ENCODE peak calls at places on chromosomes 13 and 19, in six cellular contexts. D, L, N, I, E and S are unnamed samples.

GRCh38 chr13:42110410-42111155 is 62.1 kb downstream of the DGKH start:
- DNase-seq in D (peak), L (no peak), N (no peak), I (no peak), E (peak), S (no peak)

GRCh38 chr19:2282062-2282861 is at the start of gene PEAK3:
- DNase-seq in D (peak), L (no peak), N (no peak), I (no peak), E (peak), S (no peak)

GRCh38 chr19:2254052-2254872 is 2.0 kb downstream of the JSRP1 start:
- DNase-seq in D (peak), L (no peak), N (no peak), I (no peak), E (peak), S (no peak)

GRCh38 chr13:41648314-41648935 is 191.1 kb downstream of the RGCC start:
- DNase-seq in D (peak), L (no peak), N (no peak), I (no peak), E (no peak), S (no peak)

GRCh38 chr13:112845511-112846144 is 123.4 kb upstream of the MCF2L start:
- DNase-seq in D (no peak), L (no peak), N (no peak), I (no peak), E (no peak), S (no peak)

GRCh38 chr13:43286769-43287168 is 263.4 kb downstream of the DNAJC15 start:
- DNase-seq in D (no peak), L (no peak), N (no peak), I (no peak), E (no peak), S (no peak)

GRCh38 chr19:14333101-14333871 is 48.0 kb upstream of the ADGRE5 start:
- DNase-seq in D (no peak), L (no peak), N (no peak), I (no peak), E (peak), S (no peak)

GRCh38 chr19:41298327-41298964 is 11.5 kb upstream of the CCDC97 start:
- DNase-seq in D (peak), L (no peak), N (peak), I (no peak), E (peak), S (peak)

GRCh38 chr13:94323746-94324408 is 155.6 kb downstream of the DCT start:
- DNase-seq in D (no peak), L (no peak), N (peak), I (no peak), E (no peak), S (no peak)

GRCh38 chr19:1084024-1084868 is 10.9 kb downstream of the POLR2E start:
- DNase-seq in D (no peak), L (no peak), N (no peak), I (no peak), E (no peak), S (no peak)

GRCh38 chr13:23990443-23990842 is 93.1 kb upstream of the C1QTNF9B start:
- DNase-seq in D (no peak), L (no peak), N (no peak), I (no peak), E (no peak), S (no peak)

GRCh38 chr13:47463726-47464125 is 537.3 kb downstream of the SUCLA2 start:
- DNase-seq in D (peak), L (no peak), N (no peak), I (no peak), E (no peak), S (no peak)

GRCh38 chr19:19567391-19567790 is 29.3 kb downstream of the CILP2 start:
- DNase-seq in D (no peak), L (no peak), N (no peak), I (no peak), E (no peak), S (no peak)

GRCh38 chr13:114266241-114266640 is 15.2 kb upstream of the UPF3A start:
- DNase-seq in D (no peak), L (no peak), N (no peak), I (no peak), E (no peak), S (no peak)

GRCh38 chr19:54209058-54209747 is 8.5 kb downstream of the RPS9 start:
- DNase-seq in D (no peak), L (no peak), N (no peak), I (no peak), E (no peak), S (no peak)

GRCh38 chr13:69856331-69856730 is 251.3 kb upstream of the ATXN8OS start:
- DNase-seq in D (no peak), L (no peak), N (no peak), I (no peak), E (peak), S (no peak)

GRCh38 chr13:72662548-72662947 is 64.9 kb downstream of the MZT1 start:
- DNase-seq in D (no peak), L (no peak), N (no peak), I (no peak), E (no peak), S (no peak)

GRCh38 chr19:1173845-1174809 is at the start of gene SBNO2:
- DNase-seq in D (peak), L (peak), N (peak), I (peak), E (peak), S (peak)

DNA sequence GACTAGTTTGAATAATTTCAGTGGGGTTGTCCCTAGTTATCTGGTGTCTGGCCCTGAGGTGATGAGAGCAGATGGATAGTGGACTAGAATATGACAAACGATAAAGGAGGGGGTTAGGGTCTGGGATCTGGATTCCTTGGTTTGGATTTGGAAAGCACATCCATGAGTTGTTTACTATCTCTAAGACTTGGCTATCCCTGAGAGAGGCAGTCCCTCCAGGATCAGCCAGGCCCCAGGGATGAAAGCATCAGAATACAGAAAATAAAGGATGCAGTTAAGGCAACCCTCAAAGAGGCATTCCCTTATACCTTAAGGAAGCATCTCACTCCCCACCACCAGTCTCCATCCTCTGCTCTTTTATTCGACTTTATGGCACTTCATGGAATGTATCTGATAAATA is 230.7 kb downstream of the NHLRC3 start:
- DNase-seq in D (no peak), L (no peak), N (no peak), I (no peak), E (no peak), S (no peak)
- H3K27ac ChIP-seq in D (no peak), L (no peak), N (no peak), I (no peak), E (no peak), S (no peak)

GRCh38 chr19:48757089-48757675 is 1.9 kb downstream of the FGF21 start:
- DNase-seq in D (no peak), L (no peak), N (no peak), I (no peak), E (no peak), S (no peak)

GRCh38 chr19:48756686-48757085 is 1.4 kb downstream of the FGF21 start:
- DNase-seq in D (no peak), L (no peak), N (no peak), I (no peak), E (no peak), S (no peak)

GRCh38 chr19:48755787-48756674 is 707 bp downstream of the FGF21 start:
- DNase-seq in D (no peak), L (no peak), N (no peak), I (no peak), E (no peak), S (no peak)

GRCh38 chr19:48752511-48753365 is at the start of gene FUT1:
- DNase-seq in D (no peak), L (no peak), N (no peak), I (no peak), E (peak), S (no peak)

DNA sequence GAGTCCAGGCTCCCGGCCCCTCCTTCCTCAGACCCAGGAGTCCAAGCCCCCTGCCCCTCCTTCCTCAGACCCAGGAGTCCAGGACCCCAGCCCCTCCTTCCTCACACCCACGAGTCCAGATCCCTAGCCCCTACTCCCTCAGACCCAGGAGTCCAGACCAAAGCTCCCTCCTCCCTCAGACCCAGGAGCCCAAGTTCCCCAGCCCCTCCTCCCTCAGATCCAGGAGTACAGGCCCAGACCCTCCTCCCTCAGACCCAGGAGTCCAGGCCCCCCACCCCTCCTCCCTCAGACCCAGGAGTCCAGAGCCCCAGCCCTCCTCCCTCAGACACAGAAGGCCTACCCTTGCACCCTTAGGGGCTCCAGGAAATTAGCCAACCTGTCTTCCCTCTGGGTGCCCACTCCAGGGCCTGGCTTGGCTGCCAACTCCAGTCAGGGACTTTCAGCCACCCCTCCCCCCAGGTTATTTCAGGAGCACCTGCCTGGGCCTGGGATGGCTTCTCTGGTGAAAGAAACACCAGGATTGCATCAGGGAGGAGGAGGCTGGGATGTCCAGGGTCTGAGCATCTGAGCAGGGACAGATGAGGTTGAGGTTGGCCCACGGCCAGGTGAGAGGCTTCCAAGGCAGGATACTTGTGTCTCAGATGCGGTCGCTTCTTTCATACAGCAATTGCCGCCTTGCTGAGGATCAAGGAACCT is at the start of gene FGF21:
- DNase-seq in D (no peak), L (no peak), N (no peak), I (no peak), E (no peak), S (no peak)
- H3K27ac ChIP-seq in D (no peak), L (no peak), N (peak), I (no peak), E (no peak), S (no peak)

DNA sequence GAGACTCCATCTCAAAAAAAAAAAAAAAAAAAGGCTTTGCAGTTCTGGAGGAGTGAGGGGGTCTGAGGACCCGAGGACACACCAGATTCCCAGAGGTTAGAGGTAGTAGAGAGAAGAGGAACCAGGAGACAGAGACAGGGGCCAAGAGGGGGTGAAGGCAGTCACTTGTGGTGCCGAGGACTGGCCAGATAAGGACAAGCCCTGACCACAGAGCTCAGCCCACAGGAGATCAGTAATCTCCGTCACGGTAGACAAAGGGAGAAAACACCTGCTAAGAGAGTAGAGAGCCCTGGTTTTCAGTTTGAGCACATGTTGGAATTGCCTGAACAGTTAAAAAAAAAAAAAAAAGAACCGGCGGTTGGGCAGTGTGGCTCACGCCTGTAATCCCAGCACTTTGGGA is 1.7 kb upstream of the PRAM1 start:
- DNase-seq in D (no peak), L (no peak), N (no peak), I (no peak), E (no peak), S (no peak)
- H3K27ac ChIP-seq in D (no peak), L (no peak), N (no peak), I (no peak), E (no peak), S (no peak)

DNA sequence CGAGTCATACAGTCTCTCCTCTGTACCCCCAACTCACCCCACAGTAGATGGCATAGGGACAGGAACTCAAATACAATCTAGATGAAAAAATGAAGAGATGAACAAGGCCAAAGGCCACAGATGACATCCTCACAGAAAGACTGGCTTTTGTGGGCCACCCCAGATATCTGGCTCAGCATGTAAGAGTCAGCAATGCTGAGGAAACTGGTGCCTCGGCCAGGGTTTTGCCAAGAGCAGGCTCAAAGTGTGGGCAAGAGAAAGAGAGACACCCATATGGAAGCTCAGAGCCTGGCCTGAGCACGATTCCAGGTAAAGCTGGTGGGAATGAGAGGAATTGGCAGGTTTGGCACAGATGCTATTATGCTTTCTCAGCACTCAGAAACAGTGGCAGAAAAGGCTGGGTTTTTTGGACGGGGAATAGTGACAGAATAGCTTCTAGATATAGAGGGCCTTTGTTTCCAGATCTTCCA is 460.6 kb downstream of the FOXO1 start:
- DNase-seq in D (no peak), L (no peak), N (no peak), I (no peak), E (no peak), S (no peak)
- H3K27ac ChIP-seq in D (no peak), L (no peak), N (no peak), I (peak), E (no peak), S (peak)

DNA sequence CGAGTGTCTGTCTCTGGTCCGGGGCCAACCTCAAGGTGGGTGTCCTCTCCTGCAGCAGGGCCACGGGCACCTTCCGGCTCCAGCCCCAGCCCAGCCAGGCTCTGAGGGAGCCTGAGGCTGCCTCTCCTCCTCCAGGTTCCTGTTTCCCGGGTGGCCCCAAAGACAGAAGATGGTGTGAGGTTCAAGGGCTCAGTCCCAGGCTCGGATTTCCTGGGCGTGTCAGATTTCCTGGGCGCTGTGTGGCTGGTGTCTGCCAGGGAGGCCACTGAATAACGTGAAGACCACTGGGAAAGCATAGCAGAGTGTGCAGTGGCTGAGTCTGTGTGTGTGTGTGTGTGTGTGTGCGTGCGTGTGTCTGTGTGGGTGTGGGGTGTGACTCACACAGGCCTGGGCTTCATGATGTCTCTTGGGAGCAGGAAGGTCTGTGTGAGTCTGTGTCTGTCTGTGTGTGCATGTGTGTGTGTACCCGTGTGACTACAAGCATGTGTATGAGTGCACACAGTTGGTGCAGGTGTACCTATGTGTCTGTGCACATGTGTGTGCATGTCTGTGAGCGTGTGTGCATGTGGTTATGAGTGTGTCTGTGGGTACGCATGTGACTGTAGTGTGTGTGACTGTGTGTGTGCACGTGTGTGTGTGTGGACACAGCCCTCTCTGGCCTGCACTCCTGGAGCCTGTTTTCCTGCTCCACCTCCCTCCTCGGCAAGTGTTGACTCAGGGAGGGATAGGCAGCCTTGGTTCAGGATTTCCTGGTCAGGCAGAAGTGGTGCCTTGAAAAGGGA is 28.3 kb downstream of the CEBPA start:
- DNase-seq in D (peak), L (peak), N (no peak), I (no peak), E (no peak), S (no peak)
- H3K27ac ChIP-seq in D (no peak), L (no peak), N (no peak), I (no peak), E (no peak), S (no peak)

DNA sequence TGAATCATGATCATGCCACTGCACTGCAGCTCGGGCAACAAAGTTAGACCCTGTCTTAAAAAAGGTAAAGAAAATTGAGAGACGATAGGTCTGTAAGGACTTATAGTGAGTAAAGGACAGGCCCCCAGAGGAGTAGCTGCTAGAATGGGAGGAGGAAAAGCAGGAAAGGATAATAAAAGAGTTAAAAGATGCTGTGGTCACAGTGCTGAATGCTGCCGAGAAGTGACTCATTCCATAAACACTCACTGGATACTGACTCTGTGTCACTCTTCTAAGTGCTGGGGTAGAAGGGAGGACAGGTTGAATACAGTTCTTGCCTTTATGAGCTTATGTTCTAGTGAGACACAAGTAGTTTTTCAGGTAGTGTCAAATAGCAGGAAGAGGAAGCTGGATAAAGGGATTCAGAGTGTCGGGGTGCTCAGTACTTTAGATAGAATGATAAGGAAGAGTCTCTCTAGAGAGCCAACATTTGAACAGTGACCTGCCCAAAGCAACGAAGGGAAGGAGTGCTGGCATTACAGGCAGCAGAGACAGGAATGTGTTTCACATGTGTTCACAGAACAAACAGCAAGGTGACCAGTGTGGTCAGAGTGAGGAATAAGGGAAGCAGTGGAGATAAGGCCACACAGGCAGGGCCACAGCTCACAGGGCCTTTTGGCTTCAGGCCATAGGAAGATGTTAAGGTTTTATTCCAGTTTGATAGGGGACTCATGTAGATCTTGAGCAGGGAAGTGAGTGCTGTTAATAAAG is 1240.5 kb downstream of the UQCRFS1 start:
- DNase-seq in D (no peak), L (no peak), N (no peak), I (no peak), E (no peak), S (no peak)
- H3K27ac ChIP-seq in D (no peak), L (no peak), N (no peak), I (no peak), E (no peak), S (no peak)